ENCODE peak calls at places on chromosomes 16 and 17, in four cellular contexts. W is HCT116, B is prostate gland, P is suprapubic skin. T is an unnamed sample.

GRCh38 chr16:58634265-58634802 is 4.7 kb upstream of the CNOT1 start:
- DNase-seq in W (no peak), P (peak; percentile 18), B (no peak), T (no peak)

GRCh38 chr17:8868092-8868491 is 618 bp upstream of the PIK3R6 start:
- DNase-seq in B (no peak), P (no peak), W (no peak), T (no peak)

GRCh38 chr17:35520043-35520442 is 17.4 kb downstream of the SLFN12L start:
- DNase-seq in W (no peak), P (no peak), B (no peak), T (no peak)

GRCh38 chr17:18361837-18362380 is 1.4 kb downstream of the SHMT1 start:
- DNase-seq in W (no peak), P (no peak), B (no peak), T (no peak)

GRCh38 chr17:33163827-33164555 is 129.1 kb downstream of the ASIC2 start:
- DNase-seq in W (no peak), P (no peak), B (no peak), T (no peak)

GRCh38 chr16:9082422-9082821 is 9.0 kb upstream of the HAPSTR1 start:
- DNase-seq in B (no peak), W (no peak), P (no peak), T (no peak)

GRCh38 chr16:14015948-14016347 is 55.2 kb upstream of the MRTFB start:
- DNase-seq in B (no peak), P (no peak), W (no peak), T (peak; percentile 73)

GRCh38 chr17:814371-814770 is 32.2 kb downstream of the MRM3 start:
- DNase-seq in P (no peak), B (no peak), W (no peak), T (no peak)

GRCh38 chr16:6642271-6642670 is 690.4 kb upstream of the RBFOX1 start:
- DNase-seq in W (no peak), P (no peak), B (no peak), T (no peak)

GRCh38 chr17:9472094-9472493 is 103.5 kb downstream of the STX8 start:
- DNase-seq in W (no peak), B (no peak), P (no peak), T (no peak)

GRCh38 chr17:41421116-41421515 is 3.3 kb downstream of the KRT37 start:
- DNase-seq in P (no peak), W (no peak), B (peak; percentile 71), T (no peak)

GRCh38 chr17:82287849-82288601 is 14.5 kb upstream of the CSNK1D start:
- DNase-seq in W (peak; percentile 91), P (no peak), B (peak; percentile 88), T (peak; percentile 85)

GRCh38 chr17:21194210-21194609 is 19.8 kb downstream of the TMEM11 start:
- DNase-seq in W (no peak), B (no peak), P (no peak), T (no peak)

GRCh38 chr17:79948918-79949645 is 86.6 kb downstream of the TBC1D16 start:
- DNase-seq in P (peak; percentile 71), W (no peak), B (no peak), T (peak; percentile 57)

GRCh38 chr17:75645501-75645888 is 12.3 kb downstream of the SMIM5 start:
- DNase-seq in P (no peak), W (peak; percentile 90), B (peak; percentile 58), T (peak; percentile 37)

GRCh38 chr17:61325382-61326073 is 74.1 kb upstream of the TBX2 start:
- DNase-seq in W (no peak), B (no peak), P (no peak), T (no peak)

GRCh38 chr17:37608369-37609169 is 649 bp downstream of the SYNRG start:
- DNase-seq in W (no peak), B (peak; percentile 21), P (no peak), T (no peak)

GRCh38 chr16:11251525-11252481 is 4.2 kb downstream of the SOCS1 start:
- DNase-seq in B (no peak), W (no peak), P (no peak), T (no peak)

GRCh38 chr16:23469814-23470213 is 16.8 kb upstream of the COG7 start:
- DNase-seq in P (no peak), B (peak; percentile 50), W (peak; percentile 33), T (no peak)

GRCh38 chr16:17470002-17470870 is 524 bp downstream of the XYLT1 start:
- DNase-seq in P (no peak), B (no peak), W (no peak), T (no peak)

GRCh38 chr17:47952181-47953021 is 5.3 kb downstream of the PRR15L start:
- DNase-seq in B (no peak), W (no peak), P (no peak), T (no peak)

GRCh38 chr16:53509906-53510703 is 7.1 kb upstream of the AKTIP start:
- DNase-seq in B (peak; percentile 47), P (peak; percentile 87), W (peak; percentile 38), T (peak; percentile 83)

GRCh38 chr17:4420692-4421131 is 13.0 kb upstream of the SPNS3 start:
- DNase-seq in W (peak; percentile 71), P (no peak), B (peak; percentile 50), T (no peak)

GRCh38 chr17:6684460-6684783 is 28.7 kb downstream of the SLC13A5 start:
- DNase-seq in W (no peak), P (no peak), B (no peak), T (no peak)

GRCh38 chr17:19938736-19939135 is 38.9 kb downstream of the AKAP10 start:
- DNase-seq in W (no peak), P (no peak), B (no peak), T (no peak)

GRCh38 chr16:22684282-22685161 is 129.4 kb upstream of the HS3ST2 start:
- DNase-seq in B (no peak), P (no peak), W (no peak), T (no peak)

GRCh38 chr17:3529817-3530741 is 27.5 kb downstream of the TRPV3 start:
- DNase-seq in B (no peak), P (no peak), W (no peak), T (peak; percentile 64)

GRCh38 chr16:24729967-24730815 is 740 bp downstream of the TNRC6A start:
- DNase-seq in W (no peak), B (peak; percentile 18), P (no peak), T (peak; percentile 65)

GRCh38 chr17:67635688-67636087 is 82.0 kb upstream of the NOL11 start:
- DNase-seq in W (no peak), B (no peak), P (no peak), T (no peak)

GRCh38 chr17:17837380-17837821 is 615 bp upstream of the SREBF1 start:
- DNase-seq in B (no peak), W (peak; percentile 69), P (no peak), T (peak; percentile 86)

GRCh38 chr16:72246423-72246822 is 74.5 kb upstream of the PMFBP1 start:
- DNase-seq in B (no peak), W (no peak), P (no peak), T (no peak)

GRCh38 chr16:72241930-72242329 is 70.0 kb upstream of the PMFBP1 start:
- DNase-seq in P (no peak), B (peak; percentile 8), W (peak; percentile 39), T (no peak)

GRCh38 chr16:72244853-72245252 is 72.9 kb upstream of the PMFBP1 start:
- DNase-seq in P (no peak), W (no peak), B (no peak), T (no peak)

GRCh38 chr16:72242757-72243156 is 70.8 kb upstream of the PMFBP1 start:
- DNase-seq in W (no peak), P (no peak), B (no peak), T (no peak)

GRCh38 chr16:72247821-72248253 is 75.9 kb upstream of the PMFBP1 start:
- DNase-seq in P (no peak), B (no peak), W (no peak), T (peak; percentile 66)
- TF ChIP-seq POLR2AphosphoS5 in P (no peak), B (peak; percentile 55), W (no peak), T (no peak)

DNA sequence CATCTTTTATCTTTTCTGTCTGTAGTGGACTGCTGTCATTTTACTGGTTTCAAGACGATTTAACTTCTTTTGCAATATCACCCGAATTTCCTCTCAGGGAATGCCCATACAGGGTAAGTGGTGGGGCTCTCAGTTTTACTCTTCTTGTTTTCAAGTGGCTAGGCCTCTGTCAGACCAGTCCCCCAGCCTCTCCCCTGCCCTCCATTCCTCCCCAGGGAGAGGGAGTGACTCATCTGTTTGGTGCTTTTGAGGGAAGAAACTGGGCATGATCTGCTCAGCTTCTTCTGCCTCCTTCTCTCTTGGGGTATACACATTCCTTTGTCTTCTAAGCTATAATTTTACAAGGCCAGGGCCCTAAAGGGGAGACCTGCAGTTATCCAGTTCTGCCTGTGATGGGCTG is 332.0 kb downstream of the CBLN1 start:
- DNase-seq in P (no peak), B (no peak), W (no peak), T (no peak)
- H3K4me3 ChIP-seq in P (no peak overlapping the region), B (no peak overlapping the region), W (no peak overlapping the region), T (no peak overlapping the region)

GRCh38 chr17:39599006-39599664 is 8.6 kb downstream of the NEUROD2 start:
- DNase-seq in P (no peak), W (no peak), B (no peak), T (no peak)
- H3K4me1 ChIP-seq in P (peaks cover 42% of the 10 kb centered on the region), W (no peaks in the 10 kb centered on the region), B (no peaks in the 10 kb centered on the region), T (peaks cover 15% of the 10 kb centered on the region)

GRCh38 chr17:65463242-65463641 is 98.2 kb downstream of the AXIN2 start:
- DNase-seq in W (no peak), P (no peak), B (peak; percentile 13), T (no peak)
- TF ChIP-seq POLR2AphosphoS5 in W (no peak), P (peak; percentile 11), B (peak; percentile 62), T (peak; percentile 59)

GRCh38 chr16:1985466-1986150 is 1.6 kb downstream of the GFER start:
- DNase-seq in B (no peak), P (no peak), W (no peak), T (no peak)
- H3K4me3 ChIP-seq in B (no peak overlapping the region), P (no peak overlapping the region), W (peak overlapping the region; percentile 84), T (no peak overlapping the region)

GRCh38 chr16:89133457-89134127 is 38.0 kb upstream of the CDH15 start:
- DNase-seq in P (no peak), B (no peak), W (no peak), T (no peak)
- H3K4me1 ChIP-seq in P (no peaks in the 10 kb centered on the region), B (no peaks in the 10 kb centered on the region), W (no peaks in the 10 kb centered on the region), T (no peaks in the 10 kb centered on the region)